ENCODE peak calls at places on chromosomes 6 and 20, in ten cellular contexts. Q, M, W, G, Y, H, C, E, L and R are unnamed samples.

GRCh38 chr6:41984623-41985022 is 43.0 kb upstream of the CCND3 start:
- DNase-seq in Q (peak), M (no peak), W (no peak), G (no peak), Y (no peak), H (no peak), C (peak), E (no peak), L (no peak), R (no peak)

GRCh38 chr20:45254867-45255266 is 503 bp upstream of the SLPI start:
- DNase-seq in Q (peak), M (no peak), W (no peak), G (no peak), Y (no peak), H (no peak), C (peak), E (peak), L (no peak), R (no peak)

GRCh38 chr20:5056801-5057599 is 55.7 kb upstream of the SLC23A2 start:
- DNase-seq in Q (peak), M (no peak), W (no peak), G (peak), Y (peak), H (peak), C (no peak), E (peak), L (no peak), R (peak)

GRCh38 chr6:159254186-159254585 is 85.0 kb downstream of the FNDC1 start:
- DNase-seq in Q (no peak), M (no peak), W (no peak), G (no peak), Y (no peak), H (no peak), C (no peak), E (no peak), L (no peak), R (no peak)

GRCh38 chr20:18224968-18225568 is 63.3 kb upstream of the ZNF133 start:
- DNase-seq in Q (peak), M (no peak), W (no peak), G (peak), Y (no peak), H (no peak), C (peak), E (no peak), L (no peak), R (no peak)

GRCh38 chr6:29071831-29072723 is 15.0 kb downstream of the OR2B3 start:
- DNase-seq in Q (peak), M (no peak), W (peak), G (no peak), Y (no peak), H (no peak), C (peak), E (peak), L (no peak), R (no peak)

GRCh38 chr20:19457551-19457950 is 245.1 kb downstream of the SLC24A3 start:
- DNase-seq in Q (no peak), M (no peak), W (no peak), G (no peak), Y (no peak), H (no peak), C (no peak), E (no peak), L (no peak), R (no peak)

GRCh38 chr6:113221850-113222249 is 635.3 kb upstream of the MARCKS start:
- DNase-seq in Q (no peak), M (no peak), W (no peak), G (no peak), Y (no peak), H (no peak), C (no peak), E (no peak), L (no peak), R (no peak)

GRCh38 chr6:47308674-47309325 is 905 bp downstream of the TNFRSF21 start:
- DNase-seq in Q (peak), M (no peak), W (no peak), G (peak), Y (no peak), H (no peak), C (no peak), E (no peak), L (no peak), R (peak)

GRCh38 chr6:37519461-37519860 is 19.8 kb upstream of the CCDC167 start:
- DNase-seq in Q (no peak), M (no peak), W (no peak), G (no peak), Y (no peak), H (no peak), C (no peak), E (no peak), L (no peak), R (no peak)

GRCh38 chr20:45323731-45324130 is 15.6 kb upstream of the MATN4 start:
- DNase-seq in Q (peak), M (no peak), W (no peak), G (no peak), Y (no peak), H (no peak), C (peak), E (no peak), L (no peak), R (no peak)

GRCh38 chr6:34560366-34561226 is 4.5 kb upstream of the SPDEF start:
- DNase-seq in Q (no peak), M (peak), W (peak), G (no peak), Y (no peak), H (no peak), C (no peak), E (no peak), L (peak), R (no peak)

GRCh38 chr6:26157150-26157837 is 70.1 kb downstream of the HFE start:
- DNase-seq in Q (peak), M (peak), W (peak), G (peak), Y (no peak), H (peak), C (peak), E (no peak), L (peak), R (no peak)

GRCh38 chr20:63974402-63975200 is 4.8 kb downstream of the SAMD10 start:
- DNase-seq in Q (peak), M (peak), W (peak), G (peak), Y (no peak), H (no peak), C (no peak), E (no peak), L (peak), R (no peak)

GRCh38 chr20:20733943-20734342 is 21.5 kb upstream of the RALGAPA2 start:
- DNase-seq in Q (no peak), M (no peak), W (no peak), G (no peak), Y (no peak), H (no peak), C (no peak), E (no peak), L (no peak), R (no peak)

GRCh38 chr6:85675030-85675819 is 32.5 kb upstream of the SYNCRIP start:
- DNase-seq in Q (peak), M (no peak), W (no peak), G (no peak), Y (no peak), H (no peak), C (peak), E (no peak), L (no peak), R (no peak)

GRCh38 chr6:98779618-98780017 is 54.8 kb upstream of the POU3F2 start:
- DNase-seq in Q (no peak), M (no peak), W (no peak), G (no peak), Y (no peak), H (no peak), C (peak), E (no peak), L (no peak), R (no peak)

GRCh38 chr20:37345339-37346231 is at the start of gene SRC:
- DNase-seq in Q (peak), M (peak), W (peak), G (peak), Y (peak), H (peak), C (no peak), E (peak), L (peak), R (peak)

GRCh38 chr6:159985296-159985940 is 16.5 kb downstream of the IGF2R start:
- DNase-seq in Q (no peak), M (no peak), W (no peak), G (no peak), Y (no peak), H (no peak), C (peak), E (no peak), L (no peak), R (peak)

GRCh38 chr6:2823104-2823850 is 18.4 kb downstream of the SERPINB1 start:
- DNase-seq in Q (peak), M (no peak), W (no peak), G (no peak), Y (no peak), H (no peak), C (no peak), E (no peak), L (no peak), R (no peak)

GRCh38 chr6:143337201-143337949 is 113.1 kb downstream of the ADAT2 start:
- DNase-seq in Q (peak), M (no peak), W (peak), G (peak), Y (peak), H (peak), C (no peak), E (no peak), L (no peak), R (peak)

GRCh38 chr6:154548130-154548830 is 37.8 kb upstream of the CNKSR3 start:
- DNase-seq in Q (no peak), M (peak), W (no peak), G (peak), Y (no peak), H (no peak), C (no peak), E (no peak), L (no peak), R (no peak)

GRCh38 chr6:47426524-47427302 is 50.9 kb upstream of the CD2AP start:
- DNase-seq in Q (no peak), M (no peak), W (no peak), G (no peak), Y (no peak), H (no peak), C (peak), E (no peak), L (no peak), R (no peak)

GRCh38 chr6:106165885-106166485 is 79.8 kb downstream of the PRDM1 start:
- DNase-seq in Q (peak), M (peak), W (no peak), G (no peak), Y (no peak), H (no peak), C (peak), E (no peak), L (no peak), R (no peak)

GRCh38 chr6:52331793-52332457 is 30.0 kb upstream of the PAQR8 start:
- DNase-seq in Q (no peak), M (no peak), W (no peak), G (no peak), Y (no peak), H (no peak), C (no peak), E (no peak), L (no peak), R (no peak)

GRCh38 chr20:49399329-49399728 is 83.1 kb downstream of the KCNB1 start:
- DNase-seq in Q (no peak), M (peak), W (no peak), G (no peak), Y (no peak), H (no peak), C (no peak), E (no peak), L (no peak), R (no peak)

GRCh38 chr6:80932364-80932763 is 820.1 kb downstream of the TENT5A start:
- DNase-seq in Q (no peak), M (no peak), W (no peak), G (no peak), Y (no peak), H (no peak), C (no peak), E (no peak), L (no peak), R (no peak)

GRCh38 chr6:98467091-98467490 is 367.3 kb upstream of the POU3F2 start:
- DNase-seq in Q (no peak), M (no peak), W (no peak), G (no peak), Y (no peak), H (no peak), C (no peak), E (no peak), L (no peak), R (no peak)

GRCh38 chr6:169868458-169868857 is 117.0 kb downstream of the ERMARD start:
- DNase-seq in Q (no peak), M (no peak), W (no peak), G (peak), Y (peak), H (no peak), C (no peak), E (peak), L (peak), R (no peak)

GRCh38 chr6:37131104-37131959 is 38.6 kb upstream of the PIM1 start:
- DNase-seq in Q (peak), M (peak), W (no peak), G (peak), Y (no peak), H (no peak), C (peak), E (no peak), L (peak), R (peak)

GRCh38 chr20:41617059-41617921 is 887 bp downstream of the CHD6 start:
- DNase-seq in Q (peak), M (no peak), W (peak), G (peak), Y (peak), H (peak), C (peak), E (peak), L (peak), R (peak)

GRCh38 chr6:27608916-27609883 is 136.3 kb upstream of the ZNF184 start:
- DNase-seq in Q (peak), M (no peak), W (no peak), G (no peak), Y (no peak), H (no peak), C (peak), E (no peak), L (no peak), R (no peak)

GRCh38 chr20:41213150-41213820 is 75.9 kb downstream of the PLCG1 start:
- DNase-seq in Q (peak), M (peak), W (peak), G (peak), Y (no peak), H (no peak), C (peak), E (no peak), L (no peak), R (no peak)

GRCh38 chr6:82205793-82206425 is 41.6 kb downstream of the IBTK start:
- DNase-seq in Q (no peak), M (no peak), W (no peak), G (no peak), Y (no peak), H (no peak), C (peak), E (no peak), L (no peak), R (no peak)

GRCh38 chr6:168387911-168388310 is 53.1 kb upstream of the SMOC2 start:
- DNase-seq in Q (no peak), M (no peak), W (no peak), G (no peak), Y (no peak), H (no peak), C (no peak), E (no peak), L (no peak), R (no peak)

GRCh38 chr20:23116301-23117089 is 30.4 kb upstream of the CD93 start:
- DNase-seq in Q (peak), M (no peak), W (peak), G (no peak), Y (no peak), H (no peak), C (peak), E (no peak), L (peak), R (no peak)

GRCh38 chr6:91149914-91150674 is 563.2 kb upstream of the MAP3K7 start:
- DNase-seq in Q (no peak), M (no peak), W (no peak), G (no peak), Y (no peak), H (no peak), C (peak), E (no peak), L (no peak), R (no peak)

GRCh38 chr20:46129955-46130481 is 11.9 kb downstream of the CD40 start:
- DNase-seq in Q (no peak), M (peak), W (peak), G (no peak), Y (no peak), H (no peak), C (no peak), E (no peak), L (peak), R (no peak)